ENCODE peak calls at places on chromosome 17, in eight cellular contexts. Y, E, Q, V, U, R, I and B are unnamed samples. For H3K9me3, the result is how much of the 10 kb centered on the place peaks cover.

GRCh38 chr17:15448580-15448956 is 18.9 kb downstream of the CDRT4 start:
- DNase-seq in Y (no peak), E (no peak), Q (no peak), V (no peak), U (no peak), R (no peak), I (no peak), B (no peak)

GRCh38 chr17:16484445-16485169 is 7.4 kb downstream of the LRRC75A start:
- DNase-seq in Y (no peak), E (no peak), Q (no peak), V (no peak), U (no peak), R (no peak), I (peak), B (no peak)

GRCh38 chr17:31374083-31374447 is 17.4 kb upstream of the RAB11FIP4 start:
- DNase-seq in Y (no peak), E (no peak), Q (no peak), V (no peak), U (no peak), R (no peak), I (no peak), B (no peak)

GRCh38 chr17:81902023-81902652 is at the start of gene NPB:
- DNase-seq in Y (peak), E (peak), Q (no peak), V (no peak), U (no peak), R (no peak), I (peak), B (no peak)

GRCh38 chr17:42087042-42087701 is 11.1 kb downstream of the ZNF385C start:
- DNase-seq in Y (no peak), E (no peak), Q (no peak), V (no peak), U (no peak), R (no peak), I (peak), B (no peak)

GRCh38 chr17:57517216-57517518 is 227.9 kb downstream of the CCDC182 start:
- DNase-seq in Y (peak), E (no peak), Q (no peak), V (no peak), U (no peak), R (no peak), I (no peak), B (no peak)

GRCh38 chr17:8091033-8091687 is 3.6 kb upstream of the ALOX12B start:
- DNase-seq in Y (no peak), E (peak), Q (no peak), V (no peak), U (no peak), R (no peak), I (peak), B (no peak)

GRCh38 chr17:4658478-4659305 is 17.2 kb upstream of the ALOX15 start:
- DNase-seq in Y (no peak), E (peak), Q (no peak), V (no peak), U (peak), R (peak), I (peak), B (no peak)

GRCh38 chr17:58387834-58388233 is 29.5 kb downstream of the RNF43 start:
- DNase-seq in Y (no peak), E (no peak), Q (no peak), V (no peak), U (no peak), R (no peak), I (no peak), B (no peak)

GRCh38 chr17:81254955-81255717 is 16.0 kb downstream of the NDUFAF8 start:
- DNase-seq in Y (peak), E (peak), Q (peak), V (peak), U (peak), R (peak), I (peak), B (peak)

GRCh38 chr17:36728030-36728991 is 126.9 kb downstream of the MRM1 start:
- DNase-seq in Y (no peak), E (no peak), Q (no peak), V (no peak), U (no peak), R (no peak), I (no peak), B (no peak)

GRCh38 chr17:52383493-52384100 is 225.1 kb upstream of the CA10 start:
- DNase-seq in Y (peak), E (peak), Q (no peak), V (no peak), U (no peak), R (peak), I (no peak), B (no peak)

GRCh38 chr17:80604007-80604728 is 59.5 kb downstream of the RPTOR start:
- DNase-seq in Y (no peak), E (no peak), Q (no peak), V (no peak), U (no peak), R (no peak), I (no peak), B (no peak)

GRCh38 chr17:74585711-74586110 is 6.4 kb downstream of the CD300LD start:
- DNase-seq in Y (no peak), E (no peak), Q (no peak), V (no peak), U (no peak), R (no peak), I (no peak), B (no peak)

GRCh38 chr17:44850025-44850424 is 2.3 kb downstream of the HIGD1B start:
- DNase-seq in Y (no peak), E (no peak), Q (no peak), V (no peak), U (no peak), R (no peak), I (no peak), B (no peak)

GRCh38 chr17:44847581-44847980 is at the start of gene HIGD1B:
- DNase-seq in Y (peak), E (no peak), Q (no peak), V (peak), U (no peak), R (no peak), I (peak), B (no peak)

GRCh38 chr17:44848961-44849489 is 1.3 kb downstream of the HIGD1B start:
- DNase-seq in Y (no peak), E (no peak), Q (no peak), V (no peak), U (no peak), R (no peak), I (peak), B (no peak)

GRCh38 chr17:44846206-44846605 is 1.5 kb upstream of the HIGD1B start:
- DNase-seq in Y (no peak), E (no peak), Q (no peak), V (no peak), U (no peak), R (no peak), I (no peak), B (no peak)

GRCh38 chr17:44848257-44848795 is 643 bp downstream of the HIGD1B start:
- DNase-seq in Y (no peak), E (no peak), Q (no peak), V (peak), U (no peak), R (no peak), I (peak), B (no peak)
- H3K27ac ChIP-seq in Y (peak), E (no peak), Q (no peak), V (peak), U (no peak), R (no peak), I (no peak), B (no peak)

GRCh38 chr17:38875477-38876080 is 5.7 kb downstream of the LASP1 start:
- DNase-seq in Y (no peak), E (peak), Q (no peak), V (no peak), U (no peak), R (no peak), I (peak), B (no peak)
- H3K4me3 ChIP-seq in Y (no peak), E (no peak), Q (peak), V (peak), U (peak), R (no peak), I (peak), B (no peak)

GRCh38 chr17:28861393-28862203 is 6.8 kb downstream of the ERAL1 start:
- DNase-seq in Y (no peak), E (no peak), Q (no peak), V (no peak), U (no peak), R (no peak), I (no peak), B (no peak)
- H3K9me3 ChIP-seq in Y (under half), E (under half), Q (under half), V (under half), U (under half), R (under half), I (under half), B (under half)

GRCh38 chr17:78575899-78576298 is 1.3 kb downstream of the DNAH17 start:
- DNase-seq in Y (no peak), E (no peak), Q (no peak), V (no peak), U (no peak), R (no peak), I (no peak), B (no peak)
- H3K27ac ChIP-seq in Y (peak), E (no peak), Q (no peak), V (peak), U (no peak), R (no peak), I (no peak), B (no peak)

GRCh38 chr17:39701012-39701783 is 1.3 kb downstream of the ERBB2 start:
- DNase-seq in Y (no peak), E (no peak), Q (no peak), V (no peak), U (no peak), R (no peak), I (peak), B (no peak)

GRCh38 chr17:39699818-39700147 is at the start of gene ERBB2:
- DNase-seq in Y (peak), E (peak), Q (peak), V (peak), U (peak), R (peak), I (peak), B (peak)

GRCh38 chr17:39701784-39702422 is 2.0 kb downstream of the ERBB2 start:
- DNase-seq in Y (no peak), E (no peak), Q (no peak), V (no peak), U (no peak), R (no peak), I (peak), B (no peak)

GRCh38 chr17:39697961-39698360 is 1.9 kb upstream of the ERBB2 start:
- DNase-seq in Y (no peak), E (no peak), Q (no peak), V (no peak), U (no peak), R (no peak), I (peak), B (no peak)

GRCh38 chr17:39700148-39700987 is 504 bp downstream of the ERBB2 start:
- DNase-seq in Y (no peak), E (peak), Q (no peak), V (no peak), U (no peak), R (peak), I (peak), B (no peak)
- H3K4me3 ChIP-seq in Y (peak), E (peak), Q (peak), V (peak), U (peak), R (peak), I (peak), B (peak)